ENCODE peak calls at places on chromosomes 12 and 14, in eight cellular contexts. One of them, this sample, is unnamed.

GRCh38 chr12:82758743-82759142 is 72.0 kb downstream of the TMTC2 start:
- DNase-seq in CD4-positive, alpha-beta T cell: no peak
- DNase-seq in AG09319: no peak
- DNase-seq in lung: no peak
- DNase-seq in suprapubic skin: no peak
- DNase-seq in WTC11: no peak
- DNase-seq in OCI-LY7: no peak
- DNase-seq in epithelial cell of esophagus: peak
- DNase-seq in this sample: no peak

GRCh38 chr14:100640481-100641273 is 53.5 kb upstream of the BEGAIN start:
- DNase-seq in OCI-LY7: peak
- DNase-seq in AG09319: no peak
- DNase-seq in suprapubic skin: no peak
- DNase-seq in lung: no peak
- DNase-seq in CD4-positive, alpha-beta T cell: peak
- DNase-seq in epithelial cell of esophagus: no peak
- DNase-seq in WTC11: no peak
- DNase-seq in this sample: no peak

GRCh38 chr12:64609543-64610091 is 678 bp upstream of the RASSF3 start:
- DNase-seq in epithelial cell of esophagus: no peak
- DNase-seq in suprapubic skin: no peak
- DNase-seq in AG09319: no peak
- DNase-seq in CD4-positive, alpha-beta T cell: no peak
- DNase-seq in OCI-LY7: peak
- DNase-seq in lung: no peak
- DNase-seq in WTC11: no peak
- DNase-seq in this sample: no peak

GRCh38 chr14:39474416-39474911 is 42.2 kb upstream of the FBXO33 start:
- DNase-seq in suprapubic skin: no peak
- DNase-seq in AG09319: no peak
- DNase-seq in lung: no peak
- DNase-seq in OCI-LY7: no peak
- DNase-seq in epithelial cell of esophagus: no peak
- DNase-seq in CD4-positive, alpha-beta T cell: no peak
- DNase-seq in WTC11: no peak
- DNase-seq in this sample: no peak

GRCh38 chr12:25130741-25131188 is 64.2 kb downstream of the DNAI7 start:
- DNase-seq in lung: no peak
- DNase-seq in epithelial cell of esophagus: peak
- DNase-seq in suprapubic skin: no peak
- DNase-seq in WTC11: no peak
- DNase-seq in OCI-LY7: peak
- DNase-seq in CD4-positive, alpha-beta T cell: no peak
- DNase-seq in AG09319: peak
- DNase-seq in this sample: no peak

GRCh38 chr12:124456652-124457152 is 110.7 kb downstream of the NCOR2 start:
- DNase-seq in epithelial cell of esophagus: no peak
- DNase-seq in suprapubic skin: peak
- DNase-seq in CD4-positive, alpha-beta T cell: peak
- DNase-seq in AG09319: no peak
- DNase-seq in WTC11: no peak
- DNase-seq in OCI-LY7: no peak
- DNase-seq in lung: peak
- DNase-seq in this sample: no peak

GRCh38 chr12:96094201-96094600 is 58.8 kb upstream of the LTA4H start:
- DNase-seq in CD4-positive, alpha-beta T cell: no peak
- DNase-seq in epithelial cell of esophagus: peak
- DNase-seq in AG09319: no peak
- DNase-seq in lung: no peak
- DNase-seq in OCI-LY7: no peak
- DNase-seq in suprapubic skin: no peak
- DNase-seq in WTC11: peak
- DNase-seq in this sample: no peak

GRCh38 chr12:76588881-76589565 is 29.5 kb upstream of the OSBPL8 start:
- DNase-seq in epithelial cell of esophagus: peak
- DNase-seq in CD4-positive, alpha-beta T cell: no peak
- DNase-seq in lung: no peak
- DNase-seq in WTC11: no peak
- DNase-seq in OCI-LY7: no peak
- DNase-seq in AG09319: peak
- DNase-seq in suprapubic skin: no peak
- DNase-seq in this sample: no peak

GRCh38 chr14:42353315-42353714 is 746.6 kb downstream of the LRFN5 start:
- DNase-seq in AG09319: no peak
- DNase-seq in suprapubic skin: no peak
- DNase-seq in CD4-positive, alpha-beta T cell: no peak
- DNase-seq in lung: no peak
- DNase-seq in OCI-LY7: peak
- DNase-seq in epithelial cell of esophagus: no peak
- DNase-seq in WTC11: no peak
- DNase-seq in this sample: no peak

GRCh38 chr12:44507471-44507870 is 368.6 kb downstream of the NELL2 start:
- DNase-seq in OCI-LY7: no peak
- DNase-seq in epithelial cell of esophagus: no peak
- DNase-seq in AG09319: no peak
- DNase-seq in CD4-positive, alpha-beta T cell: no peak
- DNase-seq in suprapubic skin: no peak
- DNase-seq in WTC11: no peak
- DNase-seq in lung: no peak
- DNase-seq in this sample: no peak

GRCh38 chr12:123916729-123917128 is 55.9 kb downstream of the CCDC92 start:
- DNase-seq in lung: no peak
- DNase-seq in epithelial cell of esophagus: peak
- DNase-seq in AG09319: no peak
- DNase-seq in CD4-positive, alpha-beta T cell: peak
- DNase-seq in WTC11: no peak
- DNase-seq in OCI-LY7: no peak
- DNase-seq in suprapubic skin: no peak
- DNase-seq in this sample: no peak

GRCh38 chr12:16389594-16389993 is 42.1 kb downstream of the MGST1 start:
- DNase-seq in CD4-positive, alpha-beta T cell: no peak
- DNase-seq in epithelial cell of esophagus: peak
- DNase-seq in WTC11: no peak
- DNase-seq in AG09319: peak
- DNase-seq in suprapubic skin: no peak
- DNase-seq in OCI-LY7: no peak
- DNase-seq in lung: no peak
- DNase-seq in this sample: no peak

GRCh38 chr12:46109343-46110219 is 119.2 kb upstream of the SCAF11 start:
- DNase-seq in CD4-positive, alpha-beta T cell: no peak
- DNase-seq in WTC11: no peak
- DNase-seq in suprapubic skin: no peak
- DNase-seq in OCI-LY7: peak
- DNase-seq in AG09319: no peak
- DNase-seq in epithelial cell of esophagus: no peak
- DNase-seq in lung: no peak
- DNase-seq in this sample: no peak

GRCh38 chr12:46111727-46112126 is 121.4 kb upstream of the SCAF11 start:
- DNase-seq in WTC11: no peak
- DNase-seq in suprapubic skin: no peak
- DNase-seq in AG09319: no peak
- DNase-seq in epithelial cell of esophagus: no peak
- DNase-seq in lung: no peak
- DNase-seq in OCI-LY7: no peak
- DNase-seq in CD4-positive, alpha-beta T cell: no peak
- DNase-seq in this sample: no peak

GRCh38 chr12:46110220-46110700 is 119.9 kb upstream of the SCAF11 start:
- DNase-seq in AG09319: no peak
- DNase-seq in OCI-LY7: peak
- DNase-seq in lung: no peak
- DNase-seq in suprapubic skin: no peak
- DNase-seq in epithelial cell of esophagus: peak
- DNase-seq in CD4-positive, alpha-beta T cell: no peak
- DNase-seq in WTC11: no peak
- DNase-seq in this sample: no peak

GRCh38 chr12:46112364-46112763 is 122.0 kb upstream of the SCAF11 start:
- DNase-seq in AG09319: no peak
- DNase-seq in suprapubic skin: no peak
- DNase-seq in WTC11: no peak
- DNase-seq in lung: no peak
- DNase-seq in epithelial cell of esophagus: no peak
- DNase-seq in OCI-LY7: peak
- DNase-seq in CD4-positive, alpha-beta T cell: no peak
- DNase-seq in this sample: no peak

GRCh38 chr12:46110928-46111699 is 120.7 kb upstream of the SCAF11 start:
- DNase-seq in AG09319: no peak
- DNase-seq in epithelial cell of esophagus: peak
- DNase-seq in WTC11: no peak
- DNase-seq in OCI-LY7: peak
- DNase-seq in CD4-positive, alpha-beta T cell: no peak
- DNase-seq in suprapubic skin: no peak
- DNase-seq in lung: no peak
- DNase-seq in this sample: no peak
- TF ChIP-seq CTCF in AG09319: no peak
- TF ChIP-seq CTCF in epithelial cell of esophagus: peak
- TF ChIP-seq CTCF in WTC11: no peak
- TF ChIP-seq CTCF in OCI-LY7: peak
- TF ChIP-seq CTCF in CD4-positive, alpha-beta T cell: no peak
- TF ChIP-seq CTCF in suprapubic skin: no peak
- TF ChIP-seq CTCF in lung: no peak
- TF ChIP-seq CTCF in this sample: no peak

GRCh38 chr14:105945891-105946290 is 419.5 kb downstream of the TMEM121 start:
- DNase-seq in epithelial cell of esophagus: no peak
- DNase-seq in WTC11: no peak
- DNase-seq in CD4-positive, alpha-beta T cell: no peak
- DNase-seq in AG09319: no peak
- DNase-seq in OCI-LY7: no peak
- DNase-seq in lung: peak
- DNase-seq in suprapubic skin: peak
- DNase-seq in this sample: no peak
- TF ChIP-seq CTCF in epithelial cell of esophagus: no peak
- TF ChIP-seq CTCF in WTC11: no peak
- TF ChIP-seq CTCF in CD4-positive, alpha-beta T cell: no peak
- TF ChIP-seq CTCF in AG09319: no peak
- TF ChIP-seq CTCF in OCI-LY7: no peak
- TF ChIP-seq CTCF in lung: no peak
- TF ChIP-seq CTCF in suprapubic skin: no peak
- TF ChIP-seq CTCF in this sample: no peak

GRCh38 chr12:30002677-30003076 is 218.9 kb upstream of the TMTC1 start:
- DNase-seq in OCI-LY7: no peak
- DNase-seq in WTC11: no peak
- DNase-seq in lung: no peak
- DNase-seq in suprapubic skin: no peak
- DNase-seq in epithelial cell of esophagus: no peak
- DNase-seq in AG09319: no peak
- DNase-seq in CD4-positive, alpha-beta T cell: no peak
- DNase-seq in this sample: no peak
- TF ChIP-seq CTCF in OCI-LY7: no peak
- TF ChIP-seq CTCF in WTC11: no peak
- TF ChIP-seq CTCF in lung: no peak
- TF ChIP-seq CTCF in suprapubic skin: no peak
- TF ChIP-seq CTCF in epithelial cell of esophagus: no peak
- TF ChIP-seq CTCF in AG09319: no peak
- TF ChIP-seq CTCF in CD4-positive, alpha-beta T cell: no peak
- TF ChIP-seq CTCF in this sample: no peak

GRCh38 chr14:94641632-94641955 is 29.4 kb downstream of the SERPINA3 start:
- DNase-seq in OCI-LY7: no peak
- DNase-seq in epithelial cell of esophagus: no peak
- DNase-seq in CD4-positive, alpha-beta T cell: no peak
- DNase-seq in lung: no peak
- DNase-seq in suprapubic skin: no peak
- DNase-seq in AG09319: no peak
- DNase-seq in WTC11: no peak
- DNase-seq in this sample: no peak

GRCh38 chr14:94638330-94638729 is 26.1 kb downstream of the SERPINA3 start:
- DNase-seq in lung: no peak
- DNase-seq in suprapubic skin: peak
- DNase-seq in OCI-LY7: no peak
- DNase-seq in AG09319: no peak
- DNase-seq in WTC11: no peak
- DNase-seq in CD4-positive, alpha-beta T cell: no peak
- DNase-seq in epithelial cell of esophagus: no peak
- DNase-seq in this sample: no peak

GRCh38 chr14:94638961-94639817 is 27.0 kb downstream of the SERPINA3 start:
- DNase-seq in epithelial cell of esophagus: no peak
- DNase-seq in CD4-positive, alpha-beta T cell: no peak
- DNase-seq in lung: no peak
- DNase-seq in AG09319: no peak
- DNase-seq in WTC11: no peak
- DNase-seq in suprapubic skin: peak
- DNase-seq in OCI-LY7: no peak
- DNase-seq in this sample: no peak

GRCh38 chr14:94643316-94644101 is 31.3 kb downstream of the SERPINA3 start:
- DNase-seq in CD4-positive, alpha-beta T cell: no peak
- DNase-seq in epithelial cell of esophagus: no peak
- DNase-seq in AG09319: no peak
- DNase-seq in WTC11: no peak
- DNase-seq in OCI-LY7: no peak
- DNase-seq in lung: no peak
- DNase-seq in suprapubic skin: no peak
- DNase-seq in this sample: peak

DNA sequence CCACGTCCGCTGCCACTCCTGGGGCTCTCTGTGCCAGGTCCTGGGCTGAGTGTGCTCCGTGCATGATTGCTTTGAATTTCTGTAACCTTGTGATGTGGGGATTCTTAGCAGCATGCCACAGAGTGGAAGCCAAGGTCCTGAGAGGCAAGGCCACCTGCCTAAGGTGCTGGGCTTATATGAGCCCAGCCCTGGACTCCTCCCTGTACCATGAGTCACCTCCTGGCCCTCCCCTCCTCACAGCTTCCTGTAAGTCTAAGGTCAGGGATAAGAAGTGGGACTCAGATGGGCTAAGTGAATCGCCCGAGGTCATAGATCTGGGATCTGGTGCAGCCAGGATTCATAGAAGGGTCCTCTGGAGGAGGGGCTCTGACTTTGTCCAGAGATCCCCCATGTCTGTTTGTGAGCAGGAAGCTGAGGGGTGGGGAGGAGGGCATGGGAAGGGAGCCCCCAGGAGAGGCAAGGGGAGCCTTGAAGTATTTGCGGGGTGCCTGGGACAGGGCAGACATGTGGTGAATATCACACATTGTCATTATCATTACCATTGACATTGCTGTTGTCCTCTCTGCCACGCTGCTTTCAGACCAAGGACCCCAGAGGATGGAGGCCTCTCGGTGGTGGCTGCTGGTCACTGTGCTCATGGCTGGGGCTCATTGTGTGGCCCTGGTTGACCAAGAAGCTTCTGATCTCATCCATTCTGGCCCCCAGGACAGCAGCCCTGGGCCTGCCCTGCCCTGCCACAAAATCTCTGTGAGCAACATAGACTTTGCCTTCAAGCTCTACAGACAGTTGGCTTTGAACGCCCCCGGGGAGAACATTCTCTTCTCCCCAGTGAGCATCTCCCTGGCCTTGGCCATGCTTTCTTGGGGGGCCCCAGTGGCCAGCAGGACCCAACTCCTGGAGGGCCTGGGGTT is 28.8 kb downstream of the SERPINA3 start:
- DNase-seq in WTC11: no peak
- DNase-seq in AG09319: no peak
- DNase-seq in CD4-positive, alpha-beta T cell: no peak
- DNase-seq in suprapubic skin: peak
- DNase-seq in OCI-LY7: no peak
- DNase-seq in lung: no peak
- DNase-seq in epithelial cell of esophagus: peak
- DNase-seq in this sample: no peak
- TF ChIP-seq CTCF in WTC11: no peak
- TF ChIP-seq CTCF in AG09319: no peak
- TF ChIP-seq CTCF in CD4-positive, alpha-beta T cell: no peak
- TF ChIP-seq CTCF in suprapubic skin: no peak
- TF ChIP-seq CTCF in OCI-LY7: no peak
- TF ChIP-seq CTCF in lung: no peak
- TF ChIP-seq CTCF in epithelial cell of esophagus: no peak
- TF ChIP-seq CTCF in this sample: no peak

GRCh38 chr12:120971299-120972180 is 6.8 kb upstream of the HNF1A start:
- DNase-seq in suprapubic skin: no peak
- DNase-seq in WTC11: no peak
- DNase-seq in OCI-LY7: peak
- DNase-seq in epithelial cell of esophagus: peak
- DNase-seq in AG09319: peak
- DNase-seq in CD4-positive, alpha-beta T cell: peak
- DNase-seq in lung: no peak
- DNase-seq in this sample: no peak
- TF ChIP-seq CTCF in suprapubic skin: peak
- TF ChIP-seq CTCF in WTC11: peak
- TF ChIP-seq CTCF in OCI-LY7: peak
- TF ChIP-seq CTCF in epithelial cell of esophagus: peak
- TF ChIP-seq CTCF in AG09319: peak
- TF ChIP-seq CTCF in CD4-positive, alpha-beta T cell: peak
- TF ChIP-seq CTCF in lung: peak
- TF ChIP-seq CTCF in this sample: peak

This sample was measured in osteocyte.